ENCODE peak calls at places on chromosomes 5 and 9, in six cellular contexts. P is GM23248, S is GM23338, O is H1, H is HCT116, K is neural progenitor cell. E is an unnamed sample.

GRCh38 chr5:9265391-9266287 is 280.2 kb downstream of the SEMA5A start:
- DNase-seq in P (peak; percentile 92), S (peak; percentile 76), O (peak; percentile 50), H (no peak), K (peak; percentile 11), E (no peak)

GRCh38 chr9:133221177-133221809 is 12.2 kb upstream of the OBP2B start:
- DNase-seq in P (no peak), S (no peak), O (peak; percentile 14), H (no peak), K (no peak), E (no peak)

GRCh38 chr9:137168907-137169763 is 716 bp downstream of the LRRC26 start:
- DNase-seq in P (peak; percentile 66), S (peak; percentile 89), O (peak; percentile 89), H (peak; percentile 65), K (peak; percentile 92), E (no peak)

GRCh38 chr9:121133104-121133816 is 58.5 kb downstream of the CNTRL start:
- DNase-seq in P (no peak), S (peak; percentile 66), O (peak; percentile 65), H (no peak), K (no peak), E (peak; percentile 24)

GRCh38 chr5:100142607-100143006 is 392.6 kb upstream of the FAM174A start:
- DNase-seq in P (no peak), S (no peak), O (no peak), H (no peak), K (no peak), E (no peak)

GRCh38 chr5:157917909-157918809 is 59.2 kb upstream of the CLINT1 start:
- DNase-seq in P (peak; percentile 90), S (peak; percentile 86), O (peak; percentile 75), H (peak; percentile 66), K (peak; percentile 77), E (peak; percentile 81)

GRCh38 chr5:160922311-160922710 is 70.3 kb upstream of the ATP10B start:
- DNase-seq in P (no peak), S (no peak), O (no peak), H (no peak), K (no peak), E (no peak)

GRCh38 chr5:139543423-139543991 is 17.6 kb upstream of the UBE2D2 start:
- DNase-seq in P (peak; percentile 9), S (peak; percentile 82), O (peak; percentile 83), H (no peak), K (peak; percentile 76), E (no peak)

GRCh38 chr5:129899454-129899853 is 4.8 kb upstream of the CHSY3 start:
- DNase-seq in P (peak; percentile 48), S (no peak), O (no peak), H (no peak), K (no peak), E (no peak)

GRCh38 chr5:151082976-151083651 is 2.3 kb upstream of the TNIP1 start:
- DNase-seq in P (no peak), S (no peak), O (no peak), H (no peak), K (no peak), E (no peak)

GRCh38 chr5:125189451-125190051 is 443.1 kb upstream of the ZNF608 start:
- DNase-seq in P (peak; percentile 50), S (no peak), O (no peak), H (peak; percentile 2), K (no peak), E (no peak)

GRCh38 chr9:133656211-133657119 is 20.3 kb downstream of the DBH start:
- DNase-seq in P (no peak), S (no peak), O (no peak), H (no peak), K (no peak), E (no peak)

GRCh38 chr5:54362434-54362833 is 52.1 kb upstream of the ARL15 start:
- DNase-seq in P (peak; percentile 78), S (no peak), O (no peak), H (no peak), K (no peak), E (no peak)

GRCh38 chr9:114272739-114273431 is 50.0 kb upstream of the ORM1 start:
- DNase-seq in P (no peak), S (no peak), O (no peak), H (no peak), K (no peak), E (no peak)

GRCh38 chr5:78989080-78989479 is 4.0 kb upstream of the ARSB start:
- DNase-seq in P (no peak), S (no peak), O (no peak), H (no peak), K (no peak), E (no peak)

GRCh38 chr5:116045821-116046220 is 13.5 kb downstream of the ARL14EPL start:
- DNase-seq in P (no peak), S (no peak), O (no peak), H (no peak), K (no peak), E (no peak)

GRCh38 chr9:133468777-133469455 is 9.1 kb downstream of the CACFD1 start:
- DNase-seq in P (no peak), S (no peak), O (no peak), H (no peak), K (no peak), E (no peak)

GRCh38 chr9:126531035-126531571 is 82.6 kb upstream of the LMX1B start:
- DNase-seq in P (no peak), S (no peak), O (no peak), H (no peak), K (no peak), E (no peak)

DNA sequence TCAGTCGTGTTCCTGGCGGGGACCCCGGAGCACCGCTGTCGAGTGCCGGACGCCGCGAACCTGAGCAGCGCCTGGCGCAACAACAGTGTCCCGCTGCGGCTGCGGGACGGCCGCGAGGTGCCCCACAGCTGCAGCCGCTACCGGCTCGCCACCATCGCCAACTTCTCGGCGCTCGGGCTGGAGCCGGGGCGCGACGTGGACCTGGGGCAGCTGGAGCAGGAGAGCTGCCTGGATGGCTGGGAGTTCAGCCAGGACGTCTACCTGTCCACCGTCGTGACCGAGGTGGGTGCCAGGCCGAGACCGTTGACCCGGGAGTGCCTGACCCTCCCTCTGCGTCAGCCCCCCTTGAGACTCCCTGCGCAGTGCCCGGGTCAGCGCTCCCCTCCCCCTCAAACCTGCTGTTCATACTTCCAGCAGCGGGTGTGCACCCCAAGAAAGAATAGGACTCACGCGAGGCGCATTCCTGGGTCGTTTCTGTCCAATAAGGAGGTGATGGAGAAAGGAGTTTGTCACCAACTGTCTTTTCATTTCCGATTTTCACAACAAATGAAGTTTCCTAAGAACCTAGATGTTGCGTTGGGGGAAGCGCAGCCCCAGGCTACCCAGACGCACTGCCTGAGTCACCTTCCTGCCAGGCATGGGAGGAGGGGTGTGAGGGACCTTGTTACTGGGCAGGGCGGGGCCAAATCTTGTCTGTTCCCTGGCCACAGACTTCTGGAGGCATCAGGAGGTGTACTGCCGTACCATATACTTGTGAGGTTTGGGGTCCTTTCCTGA is 722 bp downstream of the SLC22A4 start:
- DNase-seq in P (peak; percentile 97), S (peak; percentile 70), O (no peak), H (peak; percentile 27), K (peak; percentile 64), E (peak; percentile 48)
- TF ChIP-seq EZH2 in P (no peak), S (no peak), O (peak; percentile 59), H (no peak), K (peak; percentile 79), E (peak; percentile 32)

GRCh38 chr5:45697211-45697610 is 1.0 kb upstream of the HCN1 start:
- DNase-seq in P (no peak), S (peak; percentile 21), O (no peak), H (no peak), K (no peak), E (no peak)

GRCh38 chr5:45695011-45695667 is 1.0 kb downstream of the HCN1 start:
- DNase-seq in P (no peak), S (peak; percentile 52), O (peak; percentile 61), H (no peak), K (peak; percentile 39), E (no peak)

GRCh38 chr5:45694255-45694834 is 1.8 kb downstream of the HCN1 start:
- DNase-seq in P (peak; percentile 31), S (peak; percentile 37), O (no peak), H (no peak), K (peak; percentile 53), E (no peak)

GRCh38 chr5:45696206-45696836 is at the start of gene HCN1:
- DNase-seq in P (peak; percentile 88), S (peak; percentile 92), O (peak; percentile 93), H (no peak), K (peak; percentile 94), E (no peak)

DNA sequence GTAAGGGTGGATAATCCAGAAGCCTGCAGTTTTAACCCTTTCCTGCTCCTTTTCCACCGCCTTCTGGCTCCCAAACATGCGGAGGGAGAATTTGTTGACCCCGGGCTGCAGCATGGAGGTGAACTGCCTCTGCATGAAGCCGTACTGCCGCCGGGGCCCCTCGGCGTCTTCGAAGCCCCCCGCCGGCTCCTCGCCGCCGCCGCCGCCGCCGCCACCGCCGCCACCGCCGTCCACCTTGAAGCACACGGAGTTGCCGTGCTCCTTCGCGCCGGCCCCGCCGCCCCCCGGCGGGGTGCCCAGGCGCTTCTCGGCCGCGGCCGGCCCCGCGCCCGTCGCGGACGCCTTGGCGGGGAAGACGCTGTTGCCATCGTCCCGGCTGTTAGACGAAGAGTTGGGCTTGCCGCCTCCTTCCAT is 493 bp downstream of the HCN1 start:
- DNase-seq in P (no peak), S (peak; percentile 45), O (peak; percentile 69), H (no peak), K (no peak), E (no peak)
- H3K4me2 ChIP-seq in P (no peak overlapping the region), S (peak overlapping the region; percentile 85), O (peak overlapping the region; percentile 86), H (no peak overlapping the region), K (peak overlapping the region; percentile 97), E (no peak overlapping the region)

GRCh38 chr9:132163876-132164603 is 2.2 kb downstream of the NTNG2 start:
- DNase-seq in P (no peak), S (peak; percentile 63), O (no peak), H (no peak), K (peak; percentile 67), E (no peak)
- TF ChIP-seq EZH2 in P (peak; percentile 91), S (peak; percentile 80), O (peak; percentile 73), H (no peak), K (peak; percentile 93), E (no peak)

DNA sequence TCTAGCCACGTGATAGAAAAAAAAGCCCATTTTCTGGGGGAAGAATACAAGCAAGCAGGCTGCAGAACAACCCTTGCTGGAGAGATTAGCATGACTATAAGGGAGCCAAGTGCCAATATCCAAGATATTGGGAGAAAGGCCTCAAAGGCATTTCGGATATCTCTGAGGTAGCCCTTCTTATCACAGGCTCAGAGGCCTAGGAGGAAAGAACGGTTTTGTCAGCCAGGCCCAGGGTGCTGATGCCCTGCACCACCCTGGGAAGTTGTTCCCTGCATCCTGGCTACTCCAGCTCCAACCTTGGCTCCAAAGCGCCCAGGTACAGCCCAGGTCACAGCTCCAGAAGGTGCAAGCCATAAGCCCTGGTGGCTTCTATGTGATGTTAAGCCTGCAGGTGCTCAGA is 66.4 kb downstream of the C9orf153 start:
- DNase-seq in P (no peak), S (no peak), O (no peak), H (no peak), K (no peak), E (no peak)
- H3K4me2 ChIP-seq in P (no peak overlapping the region), S (no peak overlapping the region), O (no peak overlapping the region), H (no peak overlapping the region), K (no peak overlapping the region), E (no peak overlapping the region)

GRCh38 chr9:72382405-72382804 is 17.4 kb upstream of the ZFAND5 start:
- DNase-seq in P (peak; percentile 52), S (no peak), O (no peak), H (no peak), K (no peak), E (no peak)
- TF ChIP-seq EZH2 in P (no peak), S (no peak), O (no peak), H (no peak), K (no peak), E (no peak)

E was measured in DND-41.